ENCODE peak calls at places on chromosome 2, in four cellular contexts. One of them, this sample, is unnamed.

GRCh38 chr2:219571311-219572236 is at the start of gene OBSL1:
- DNase-seq in NCI-H748 treated with DMSO at 0.1 percent for 48 hours: peak
- DNase-seq in heart left ventricle: peak
- DNase-seq in astrocyte of the hippocampus: peak
- DNase-seq in this sample: peak

GRCh38 chr2:139885921-139886498 is 1105.8 kb upstream of the NXPH2 start:
- DNase-seq in heart left ventricle: no peak
- DNase-seq in NCI-H748 treated with DMSO at 0.1 percent for 48 hours: no peak
- DNase-seq in astrocyte of the hippocampus: no peak
- DNase-seq in this sample: no peak

GRCh38 chr2:160229591-160229990 is 29.5 kb upstream of the ITGB6 start:
- DNase-seq in heart left ventricle: no peak
- DNase-seq in astrocyte of the hippocampus: peak
- DNase-seq in NCI-H748 treated with DMSO at 0.1 percent for 48 hours: no peak
- DNase-seq in this sample: no peak

GRCh38 chr2:8310557-8311455 is 371.1 kb upstream of the ID2 start:
- DNase-seq in astrocyte of the hippocampus: no peak
- DNase-seq in heart left ventricle: no peak
- DNase-seq in NCI-H748 treated with DMSO at 0.1 percent for 48 hours: no peak
- DNase-seq in this sample: no peak

GRCh38 chr2:152584301-152584700 is 133.0 kb downstream of the PRPF40A start:
- DNase-seq in astrocyte of the hippocampus: peak
- DNase-seq in heart left ventricle: no peak
- DNase-seq in NCI-H748 treated with DMSO at 0.1 percent for 48 hours: no peak
- DNase-seq in this sample: no peak

GRCh38 chr2:26864646-26865045 is 16.7 kb downstream of the DPYSL5 start:
- DNase-seq in heart left ventricle: no peak
- DNase-seq in astrocyte of the hippocampus: no peak
- DNase-seq in NCI-H748 treated with DMSO at 0.1 percent for 48 hours: no peak
- DNase-seq in this sample: no peak

GRCh38 chr2:172348555-172349288 is 78.7 kb upstream of the ITGA6 start:
- DNase-seq in heart left ventricle: no peak
- DNase-seq in astrocyte of the hippocampus: no peak
- DNase-seq in NCI-H748 treated with DMSO at 0.1 percent for 48 hours: no peak
- DNase-seq in this sample: no peak

GRCh38 chr2:10327896-10328666 is 25.4 kb downstream of the HPCAL1 start:
- DNase-seq in heart left ventricle: no peak
- DNase-seq in astrocyte of the hippocampus: no peak
- DNase-seq in NCI-H748 treated with DMSO at 0.1 percent for 48 hours: no peak
- DNase-seq in this sample: no peak

GRCh38 chr2:238785528-238785860 is 62.4 kb upstream of the TWIST2 start:
- DNase-seq in heart left ventricle: no peak
- DNase-seq in astrocyte of the hippocampus: no peak
- DNase-seq in NCI-H748 treated with DMSO at 0.1 percent for 48 hours: no peak
- DNase-seq in this sample: no peak

GRCh38 chr2:149399934-149400615 is 69.7 kb downstream of the LYPD6 start:
- DNase-seq in NCI-H748 treated with DMSO at 0.1 percent for 48 hours: peak
- DNase-seq in heart left ventricle: no peak
- DNase-seq in astrocyte of the hippocampus: no peak
- DNase-seq in this sample: no peak

GRCh38 chr2:170817247-170817998 is 736 bp downstream of the GAD1 start:
- DNase-seq in heart left ventricle: no peak
- DNase-seq in astrocyte of the hippocampus: peak
- DNase-seq in NCI-H748 treated with DMSO at 0.1 percent for 48 hours: peak
- DNase-seq in this sample: no peak

GRCh38 chr2:64538764-64539433 is 14.8 kb downstream of the AFTPH start:
- DNase-seq in heart left ventricle: no peak
- DNase-seq in NCI-H748 treated with DMSO at 0.1 percent for 48 hours: no peak
- DNase-seq in astrocyte of the hippocampus: no peak
- DNase-seq in this sample: no peak

GRCh38 chr2:219631925-219632757 is 4.7 kb downstream of the SLC4A3 start:
- DNase-seq in heart left ventricle: no peak
- DNase-seq in astrocyte of the hippocampus: no peak
- DNase-seq in NCI-H748 treated with DMSO at 0.1 percent for 48 hours: no peak
- DNase-seq in this sample: peak

This sample was measured in tibial artery.